ENCODE peak calls at places on chromosomes 4 and X, in five cellular contexts. S, B, F, Q and D are unnamed samples.

GRCh38 chr4:41882622-41883347 is 52.4 kb upstream of the TMEM33 start:
- DNase-seq in S (peak; percentile 89), F (no peak), B (peak; percentile 79), Q (no peak), D (peak; percentile 23)

GRCh38 chr4:108144451-108144850 is 24.3 kb downstream of the LEF1 start:
- DNase-seq in Q (no peak), B (no peak), S (no peak), F (no peak), D (no peak)

GRCh38 chr4:142519342-142519741 is 326.8 kb downstream of the INPP4B start:
- DNase-seq in B (no peak), F (no peak), Q (no peak), S (no peak), D (no peak)

GRCh38 chrX:3516051-3516541 is 169.6 kb upstream of the MXRA5 start:
- DNase-seq in S (no peak), F (no peak), B (no peak), Q (no peak), D (no peak)

GRCh38 chr4:87150498-87151261 is 69.7 kb downstream of the KLHL8 start:
- DNase-seq in B (peak; percentile 51), Q (peak; percentile 36), S (no peak), F (peak; percentile 57), D (peak; percentile 69)

GRCh38 chr4:158327525-158327924 is 117.2 kb downstream of the TMEM144 start:
- DNase-seq in B (no peak), F (no peak), Q (no peak), S (no peak), D (no peak)

GRCh38 chr4:168096444-168096784 is 4.1 kb downstream of the ANXA10 start:
- DNase-seq in F (no peak), S (no peak), Q (no peak), B (no peak), D (no peak)

GRCh38 chr4:158295053-158295452 is 84.8 kb downstream of the TMEM144 start:
- DNase-seq in S (no peak), F (no peak), Q (no peak), B (no peak), D (no peak)

GRCh38 chr4:3111461-3111860 is 37.0 kb downstream of the HTT start:
- DNase-seq in F (no peak), B (no peak), Q (no peak), S (no peak), D (no peak)

GRCh38 chr4:57080781-57081650 is 29.2 kb downstream of the IGFBP7 start:
- DNase-seq in S (no peak), F (peak; percentile 15), B (no peak), Q (no peak), D (no peak)

GRCh38 chr4:187283306-187283705 is 559.6 kb upstream of the FAT1 start:
- DNase-seq in B (no peak), Q (no peak), S (no peak), F (no peak), D (no peak)

GRCh38 chrX:131288738-131289511 is at the start of gene IGSF1:
- DNase-seq in F (no peak), S (no peak), B (peak; percentile 48), Q (peak; percentile 20), D (no peak)

GRCh38 chr4:102574317-102574716 is 73.2 kb downstream of the NFKB1 start:
- DNase-seq in S (no peak), F (no peak), Q (no peak), B (no peak), D (peak; percentile 83)

GRCh38 chr4:5967783-5968182 is 50.4 kb downstream of the C4orf50 start:
- DNase-seq in S (peak; percentile 55), Q (no peak), B (no peak), F (no peak), D (no peak)

GRCh38 chr4:4386296-4386735 is 586 bp upstream of the NSG1 start:
- DNase-seq in S (no peak), B (peak; percentile 35), Q (no peak), F (no peak), D (peak; percentile 5)

GRCh38 chr4:30402276-30402675 is 317.9 kb upstream of the PCDH7 start:
- DNase-seq in Q (no peak), B (no peak), F (no peak), S (no peak), D (no peak)

GRCh38 chrX:124362072-124362471 is 15.7 kb downstream of the SH2D1A start:
- DNase-seq in F (no peak), S (no peak), B (no peak), Q (no peak), D (no peak)

GRCh38 chr4:158671665-158671914 is at the start of gene C4orf46:
- DNase-seq in F (no peak), Q (no peak), B (no peak), S (no peak), D (no peak)

GRCh38 chr4:12120968-12121367 is 692.3 kb upstream of the HS3ST1 start:
- DNase-seq in F (no peak), S (no peak), Q (no peak), B (no peak), D (no peak)

GRCh38 chr4:100174985-100175383 is 15.3 kb downstream of the DDIT4L start:
- DNase-seq in B (no peak), Q (no peak), F (no peak), S (no peak), D (no peak)

GRCh38 chrX:7090506-7091095 is 56.9 kb upstream of the STS start:
- DNase-seq in F (no peak), B (no peak), Q (no peak), S (no peak), D (no peak)

GRCh38 chr4:107252621-107253020 is 216.5 kb upstream of the DKK2 start:
- DNase-seq in F (no peak), B (no peak), S (no peak), Q (no peak), D (no peak)

GRCh38 chr4:143599827-143600226 is 86.3 kb downstream of the SMARCA5 start:
- DNase-seq in Q (no peak), F (no peak), S (no peak), B (no peak), D (no peak)

DNA sequence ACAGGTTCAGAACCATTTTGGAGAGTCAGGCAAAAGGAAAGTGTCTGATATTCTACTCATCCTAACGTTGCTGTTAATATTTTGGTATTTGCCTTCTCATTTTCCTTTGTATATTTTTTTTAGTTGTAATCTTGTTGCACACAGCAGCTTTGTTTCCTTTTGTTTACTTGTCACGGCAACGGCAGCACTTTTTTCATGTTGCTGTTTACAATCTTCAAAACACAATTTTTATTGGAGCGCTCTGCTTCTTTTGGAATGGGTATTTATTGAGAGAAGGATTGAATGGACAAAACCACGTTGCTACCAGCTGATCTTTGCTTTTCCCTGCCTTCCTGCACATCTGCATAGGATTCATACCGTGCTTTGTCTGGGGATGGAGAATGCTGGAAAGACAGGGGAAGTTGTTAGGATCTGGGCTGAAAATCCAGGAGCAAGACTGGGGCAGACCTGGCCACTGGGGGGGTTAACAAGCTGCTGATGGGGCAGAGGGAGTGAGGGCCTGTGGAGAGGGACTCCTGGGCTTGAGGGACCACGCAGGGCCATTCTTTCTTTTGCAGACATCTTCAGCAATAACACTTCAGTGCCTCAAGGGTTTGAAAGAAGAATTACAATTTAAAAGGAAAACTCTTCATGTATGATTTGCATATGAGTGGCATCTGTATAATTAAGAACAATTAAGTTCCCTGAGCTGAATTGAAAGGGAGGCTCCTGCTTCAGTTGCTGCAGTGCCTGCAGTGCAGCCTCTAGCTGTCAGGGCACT is 69.8 kb downstream of the TMEM131L start:
- DNase-seq in S (no peak), F (no peak), Q (no peak), B (no peak), D (no peak)
- TF ChIP-seq POLR2AphosphoS5 in S (no peak), F (no peak), Q (no peak), B (no peak), D (no peak)

DNA sequence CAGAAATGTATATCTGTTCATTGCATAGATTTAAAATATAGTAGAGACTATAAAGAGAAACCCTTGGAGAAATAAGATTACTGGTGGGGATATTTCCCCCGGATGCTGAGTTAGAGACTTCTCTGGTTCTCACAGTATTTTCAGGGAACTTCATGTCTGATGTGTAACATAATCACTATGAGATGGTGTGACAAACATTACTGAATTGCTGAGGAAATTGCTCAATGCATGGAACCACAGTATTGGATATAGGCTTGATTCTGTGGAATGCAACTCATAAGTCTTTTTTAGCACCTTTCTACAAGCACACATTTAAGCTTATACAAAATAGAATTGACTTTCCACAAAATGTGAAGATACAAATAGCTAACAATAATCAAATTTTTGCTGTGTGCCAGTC is 152.7 kb downstream of the SOWAHB start:
- DNase-seq in Q (no peak), B (no peak), S (no peak), F (no peak), D (no peak)
- H3K4me3 ChIP-seq in Q (no peak overlapping the region), B (no peak overlapping the region), S (no peak overlapping the region), F (no peak overlapping the region), D (no peak overlapping the region)

DNA sequence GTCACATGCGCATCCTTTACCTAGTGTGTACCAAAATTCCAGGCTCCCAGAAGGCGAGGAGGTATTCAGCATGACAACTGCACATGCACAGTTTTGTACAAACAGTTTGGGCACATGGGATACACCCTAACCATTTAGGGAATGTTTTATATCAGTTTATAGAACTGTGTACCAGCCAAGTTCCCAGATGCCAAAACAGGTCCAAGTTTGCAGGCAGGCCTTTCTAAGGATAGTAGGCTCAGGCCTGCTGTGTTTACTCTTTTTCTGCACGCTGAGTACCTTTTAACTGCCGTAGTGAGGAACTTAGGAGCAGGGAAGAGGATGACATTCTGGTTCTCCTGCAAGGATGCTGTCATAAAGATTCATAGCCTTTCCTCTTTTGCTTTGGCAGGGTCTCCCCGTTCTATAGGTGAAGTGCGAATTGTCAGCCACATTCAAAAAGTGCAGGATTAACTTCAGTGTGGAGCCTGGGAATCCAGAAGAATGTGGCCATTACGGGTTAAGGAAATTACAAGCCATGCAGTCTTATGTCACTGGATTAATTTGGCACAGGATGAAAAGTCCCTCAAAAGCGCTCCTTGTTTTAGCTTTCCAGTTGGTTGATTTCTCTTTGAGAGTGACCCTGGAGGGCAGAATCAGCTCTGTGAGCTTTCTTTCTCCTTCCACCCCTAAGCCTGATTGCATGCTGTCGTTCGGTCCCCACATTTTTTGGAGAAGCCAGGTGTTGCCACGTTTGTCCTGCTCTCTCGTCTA is 259.8 kb downstream of the ARHGAP10 start:
- DNase-seq in S (no peak), F (no peak), B (no peak), Q (no peak), D (no peak)
- TF ChIP-seq POLR2AphosphoS5 in S (no peak), F (no peak), B (no peak), Q (no peak), D (no peak)

GRCh38 chrX:103344606-103345005 is 11.7 kb upstream of the TCEAL9 start:
- DNase-seq in B (no peak), F (no peak), Q (no peak), S (no peak), D (no peak)
- H3K4me3 ChIP-seq in B (no peak overlapping the region), F (no peak overlapping the region), Q (no peak overlapping the region), S (no peak overlapping the region), D (no peak overlapping the region)